ENCODE peak calls at places on chromosomes 11 and 22, in five cellular contexts. One of them, this sample, is unnamed.

GRCh38 chr11:117223741-117224685 is 7.9 kb downstream of the PCSK7 start:
- DNase-seq in IMR-90: no peak
- DNase-seq in PC-3: no peak
- DNase-seq in astrocyte: no peak
- DNase-seq in mammary epithelial cell: no peak
- DNase-seq in this sample: no peak

GRCh38 chr11:46149342-46149741 is 28.1 kb upstream of the PHF21A start:
- DNase-seq in IMR-90: no peak
- DNase-seq in PC-3: no peak
- DNase-seq in astrocyte: no peak
- DNase-seq in mammary epithelial cell: no peak
- DNase-seq in this sample: no peak

GRCh38 chr11:125701858-125702621 is 21.4 kb upstream of the ACRV1 start:
- DNase-seq in IMR-90: no peak
- DNase-seq in PC-3: no peak
- DNase-seq in astrocyte: no peak
- DNase-seq in mammary epithelial cell: no peak
- DNase-seq in this sample: no peak

GRCh38 chr11:134592391-134592990 is 180.4 kb upstream of the B3GAT1 start:
- DNase-seq in IMR-90: no peak
- DNase-seq in PC-3: no peak
- DNase-seq in astrocyte: no peak
- DNase-seq in mammary epithelial cell: no peak
- DNase-seq in this sample: no peak

GRCh38 chr11:97832451-97832850 is 1188.3 kb upstream of the CNTN5 start:
- DNase-seq in IMR-90: no peak
- DNase-seq in PC-3: no peak
- DNase-seq in astrocyte: no peak
- DNase-seq in mammary epithelial cell: no peak
- DNase-seq in this sample: no peak

GRCh38 chr11:121553367-121553766 is 100.6 kb upstream of the SORL1-AS1 start:
- DNase-seq in IMR-90: no peak
- DNase-seq in PC-3: no peak
- DNase-seq in astrocyte: no peak
- DNase-seq in mammary epithelial cell: peak
- DNase-seq in this sample: no peak

GRCh38 chr22:48208894-48209293 is 1446.4 kb downstream of the TBC1D22A start:
- DNase-seq in IMR-90: no peak
- DNase-seq in PC-3: no peak
- DNase-seq in astrocyte: no peak
- DNase-seq in mammary epithelial cell: no peak
- DNase-seq in this sample: no peak

GRCh38 chr22:49807780-49808708 is 19.6 kb downstream of the BRD1 start:
- DNase-seq in IMR-90: no peak
- DNase-seq in PC-3: no peak
- DNase-seq in astrocyte: peak
- DNase-seq in mammary epithelial cell: no peak
- DNase-seq in this sample: no peak

GRCh38 chr22:45608763-45609180 is 62.9 kb upstream of the ATXN10 start:
- DNase-seq in IMR-90: peak
- DNase-seq in PC-3: peak
- DNase-seq in astrocyte: peak
- DNase-seq in mammary epithelial cell: peak
- DNase-seq in this sample: peak

GRCh38 chr11:95231881-95232605 is 1.0 kb upstream of the SESN3 start:
- DNase-seq in IMR-90: no peak
- DNase-seq in PC-3: no peak
- DNase-seq in astrocyte: peak
- DNase-seq in mammary epithelial cell: peak
- DNase-seq in this sample: peak

GRCh38 chr11:112962854-112963367 is 1.7 kb downstream of the NCAM1 start:
- DNase-seq in IMR-90: no peak
- DNase-seq in PC-3: no peak
- DNase-seq in astrocyte: no peak
- DNase-seq in mammary epithelial cell: no peak
- DNase-seq in this sample: no peak

GRCh38 chr22:27163162-27164137 is 506.1 kb downstream of the MIAT start:
- DNase-seq in IMR-90: no peak
- DNase-seq in PC-3: no peak
- DNase-seq in astrocyte: no peak
- DNase-seq in mammary epithelial cell: no peak
- DNase-seq in this sample: no peak

GRCh38 chr11:45141171-45141570 is 5.3 kb upstream of the PRDM11 start:
- DNase-seq in IMR-90: no peak
- DNase-seq in PC-3: no peak
- DNase-seq in astrocyte: no peak
- DNase-seq in mammary epithelial cell: no peak
- DNase-seq in this sample: no peak

GRCh38 chr11:106426696-106427095 is 349.2 kb downstream of the AASDHPPT start:
- DNase-seq in IMR-90: no peak
- DNase-seq in PC-3: peak
- DNase-seq in astrocyte: no peak
- DNase-seq in mammary epithelial cell: peak
- DNase-seq in this sample: no peak

GRCh38 chr22:29831958-29832357 is 6.1 kb downstream of the ASCC2 start:
- DNase-seq in IMR-90: no peak
- DNase-seq in PC-3: no peak
- DNase-seq in astrocyte: no peak
- DNase-seq in mammary epithelial cell: no peak
- DNase-seq in this sample: no peak

GRCh38 chr11:78039919-78040671 is 17.0 kb upstream of the KCTD14 start:
- DNase-seq in IMR-90: peak
- DNase-seq in PC-3: peak
- DNase-seq in astrocyte: peak
- DNase-seq in mammary epithelial cell: peak
- DNase-seq in this sample: peak

GRCh38 chr11:130313383-130314183 is 1.1 kb downstream of the ZBTB44 start:
- DNase-seq in IMR-90: peak
- DNase-seq in PC-3: peak
- DNase-seq in astrocyte: no peak
- DNase-seq in mammary epithelial cell: peak
- DNase-seq in this sample: no peak

GRCh38 chr11:88411265-88411664 is 73.7 kb upstream of the CTSC start:
- DNase-seq in IMR-90: peak
- DNase-seq in PC-3: peak
- DNase-seq in astrocyte: peak
- DNase-seq in mammary epithelial cell: peak
- DNase-seq in this sample: no peak

GRCh38 chr11:120959189-120959588 is 64.7 kb upstream of the TBCEL start:
- DNase-seq in IMR-90: no peak
- DNase-seq in PC-3: peak
- DNase-seq in astrocyte: no peak
- DNase-seq in mammary epithelial cell: no peak
- DNase-seq in this sample: no peak

GRCh38 chr11:70501026-70501901 is 102.9 kb downstream of the CTTN start:
- DNase-seq in IMR-90: no peak
- DNase-seq in PC-3: no peak
- DNase-seq in astrocyte: no peak
- DNase-seq in mammary epithelial cell: no peak
- DNase-seq in this sample: no peak

GRCh38 chr22:36350751-36351594 is 36.8 kb downstream of the MYH9 start:
- DNase-seq in IMR-90: peak
- DNase-seq in PC-3: peak
- DNase-seq in astrocyte: peak
- DNase-seq in mammary epithelial cell: peak
- DNase-seq in this sample: no peak

GRCh38 chr11:111947143-111947542 is 10.0 kb downstream of the DIXDC1 start:
- DNase-seq in IMR-90: no peak
- DNase-seq in PC-3: no peak
- DNase-seq in astrocyte: no peak
- DNase-seq in mammary epithelial cell: no peak
- DNase-seq in this sample: no peak

GRCh38 chr11:37402663-37403062 is 804.6 kb upstream of the RAG2 start:
- DNase-seq in IMR-90: no peak
- DNase-seq in PC-3: peak
- DNase-seq in astrocyte: no peak
- DNase-seq in mammary epithelial cell: no peak
- DNase-seq in this sample: no peak

GRCh38 chr11:5380740-5381342 is 2.8 kb upstream of the OR51M1 start:
- DNase-seq in IMR-90: peak
- DNase-seq in PC-3: peak
- DNase-seq in astrocyte: peak
- DNase-seq in mammary epithelial cell: peak
- DNase-seq in this sample: no peak

GRCh38 chr22:10781571-10782403 is 4746.2 kb upstream of the OR11H1 start:
- DNase-seq in IMR-90: no peak
- DNase-seq in PC-3: no peak
- DNase-seq in astrocyte: no peak
- DNase-seq in mammary epithelial cell: no peak
- DNase-seq in this sample: no peak

GRCh38 chr11:116851631-116852030 is 14.2 kb upstream of the APOA1 start:
- DNase-seq in IMR-90: no peak
- DNase-seq in PC-3: no peak
- DNase-seq in astrocyte: no peak
- DNase-seq in mammary epithelial cell: no peak
- DNase-seq in this sample: no peak

GRCh38 chr11:70079691-70080090 is 1.6 kb downstream of the ANO1 start:
- DNase-seq in IMR-90: no peak
- DNase-seq in PC-3: peak
- DNase-seq in astrocyte: no peak
- DNase-seq in mammary epithelial cell: peak
- DNase-seq in this sample: peak

GRCh38 chr11:61172353-61172752 is 11.1 kb upstream of the VPS37C start:
- DNase-seq in IMR-90: no peak
- DNase-seq in PC-3: no peak
- DNase-seq in astrocyte: no peak
- DNase-seq in mammary epithelial cell: no peak
- DNase-seq in this sample: no peak

GRCh38 chr22:50731811-50732624 is 6.0 kb upstream of the ACR start:
- DNase-seq in IMR-90: peak
- DNase-seq in PC-3: peak
- DNase-seq in astrocyte: no peak
- DNase-seq in mammary epithelial cell: peak
- DNase-seq in this sample: peak

GRCh38 chr11:77253690-77254089 is 47.8 kb downstream of the GDPD4 start:
- DNase-seq in IMR-90: no peak
- DNase-seq in PC-3: no peak
- DNase-seq in astrocyte: no peak
- DNase-seq in mammary epithelial cell: no peak
- DNase-seq in this sample: no peak

GRCh38 chr11:12284321-12285050 is 92.9 kb upstream of the PARVA start:
- DNase-seq in IMR-90: peak
- DNase-seq in PC-3: no peak
- DNase-seq in astrocyte: peak
- DNase-seq in mammary epithelial cell: no peak
- DNase-seq in this sample: no peak

GRCh38 chr11:40215605-40216004 is 1243.8 kb downstream of the LRRC4C start:
- DNase-seq in IMR-90: no peak
- DNase-seq in PC-3: no peak
- DNase-seq in astrocyte: no peak
- DNase-seq in mammary epithelial cell: no peak
- DNase-seq in this sample: no peak

GRCh38 chr22:44580756-44581435 is 82.9 kb upstream of the RTL6 start:
- DNase-seq in IMR-90: no peak
- DNase-seq in PC-3: no peak
- DNase-seq in astrocyte: no peak
- DNase-seq in mammary epithelial cell: no peak
- DNase-seq in this sample: no peak

GRCh38 chr11:26847459-26847858 is 125.6 kb upstream of the SLC5A12 start:
- DNase-seq in IMR-90: no peak
- DNase-seq in PC-3: no peak
- DNase-seq in astrocyte: no peak
- DNase-seq in mammary epithelial cell: no peak
- DNase-seq in this sample: no peak

GRCh38 chr11:117010808-117011540 is 87.3 kb downstream of the SIK3 start:
- DNase-seq in IMR-90: peak
- DNase-seq in PC-3: peak
- DNase-seq in astrocyte: peak
- DNase-seq in mammary epithelial cell: peak
- DNase-seq in this sample: peak

GRCh38 chr22:37544955-37545702 is 15.2 kb upstream of the CDC42EP1 start:
- DNase-seq in IMR-90: peak
- DNase-seq in PC-3: peak
- DNase-seq in astrocyte: no peak
- DNase-seq in mammary epithelial cell: peak
- DNase-seq in this sample: peak

GRCh38 chr11:133928628-133929059 is 28.1 kb downstream of the IGSF9B start:
- DNase-seq in IMR-90: no peak
- DNase-seq in PC-3: peak
- DNase-seq in astrocyte: no peak
- DNase-seq in mammary epithelial cell: peak
- DNase-seq in this sample: no peak

GRCh38 chr22:46769191-46769675 is 6.8 kb downstream of the TBC1D22A start:
- DNase-seq in IMR-90: no peak
- DNase-seq in PC-3: no peak
- DNase-seq in astrocyte: no peak
- DNase-seq in mammary epithelial cell: no peak
- DNase-seq in this sample: no peak

GRCh38 chr11:14894657-14895598 is 2.9 kb upstream of the CYP2R1 start:
- DNase-seq in IMR-90: peak
- DNase-seq in PC-3: no peak
- DNase-seq in astrocyte: no peak
- DNase-seq in mammary epithelial cell: no peak
- DNase-seq in this sample: no peak
- H3K4me2 ChIP-seq in IMR-90: no peak
- H3K4me2 ChIP-seq in PC-3: no peak
- H3K4me2 ChIP-seq in astrocyte: no peak
- H3K4me2 ChIP-seq in mammary epithelial cell: no peak
- H3K4me2 ChIP-seq in this sample: no peak

GRCh38 chr11:57468276-57468675 is 7.9 kb downstream of the RTN4RL2 start:
- DNase-seq in IMR-90: no peak
- DNase-seq in PC-3: no peak
- DNase-seq in astrocyte: no peak
- DNase-seq in mammary epithelial cell: no peak
- DNase-seq in this sample: no peak
- H3K4me2 ChIP-seq in IMR-90: no peak
- H3K4me2 ChIP-seq in PC-3: no peak
- H3K4me2 ChIP-seq in astrocyte: no peak
- H3K4me2 ChIP-seq in mammary epithelial cell: no peak
- H3K4me2 ChIP-seq in this sample: no peak

DNA sequence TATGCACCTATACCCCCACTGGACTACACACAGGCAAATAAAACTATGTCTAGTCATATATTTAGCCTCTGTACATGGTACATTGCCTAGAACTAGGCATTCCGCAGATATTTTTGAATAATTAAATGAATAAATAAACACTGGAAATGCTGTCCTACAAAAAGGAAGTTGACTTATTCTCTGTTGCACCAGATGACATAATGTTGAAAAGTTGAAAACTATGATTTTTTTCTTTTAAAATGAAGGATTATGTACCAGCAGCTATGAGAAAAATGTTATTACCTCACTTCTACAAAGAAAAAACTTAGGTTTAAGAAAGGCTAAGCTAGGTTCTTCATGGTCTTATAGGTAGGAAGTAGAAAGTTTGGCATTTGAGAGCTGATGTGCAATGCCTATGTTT is 856.6 kb downstream of the METTL15 start:
- DNase-seq in IMR-90: peak
- DNase-seq in PC-3: no peak
- DNase-seq in astrocyte: peak
- DNase-seq in mammary epithelial cell: no peak
- DNase-seq in this sample: no peak
- H3K4me2 ChIP-seq in IMR-90: no peak
- H3K4me2 ChIP-seq in PC-3: no peak
- H3K4me2 ChIP-seq in astrocyte: no peak
- H3K4me2 ChIP-seq in mammary epithelial cell: no peak
- H3K4me2 ChIP-seq in this sample: no peak

DNA sequence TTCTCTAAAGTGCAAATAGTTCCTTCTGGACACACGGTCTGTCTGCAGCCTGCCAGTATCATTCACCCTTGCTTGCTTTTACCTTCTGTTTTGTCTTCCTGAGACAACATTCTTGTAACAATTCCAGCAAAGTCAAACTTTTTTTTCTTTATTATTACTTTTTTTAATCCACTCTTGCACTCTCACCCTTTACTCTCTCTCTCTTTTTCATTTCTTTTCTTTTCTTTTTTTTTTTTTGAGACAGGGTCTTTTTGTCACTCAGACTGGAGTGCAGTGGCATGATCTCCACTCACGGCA is 53.7 kb downstream of the MCHR1 start:
- DNase-seq in IMR-90: no peak
- DNase-seq in PC-3: no peak
- DNase-seq in astrocyte: no peak
- DNase-seq in mammary epithelial cell: no peak
- DNase-seq in this sample: no peak
- H3K4me2 ChIP-seq in IMR-90: no peak
- H3K4me2 ChIP-seq in PC-3: peak
- H3K4me2 ChIP-seq in astrocyte: no peak
- H3K4me2 ChIP-seq in mammary epithelial cell: peak
- H3K4me2 ChIP-seq in this sample: peak

This sample was measured in PC-9.